ENCODE peak calls at places on chromosomes 6 and 20, in nine cellular contexts. One of them, this sample, is unnamed.

GRCh38 chr6:141726158-141726557 is 406.6 kb upstream of the GJE1 start:
- DNase-seq in body of pancreas: no peak
- DNase-seq in fibroblast of lung: peak
- DNase-seq in caudate nucleus: no peak
- DNase-seq in IMR-90: no peak
- DNase-seq in CD8-positive, alpha-beta memory T cell: no peak
- DNase-seq in left ventricle myocardium inferior: no peak
- DNase-seq in colonic mucosa: no peak
- DNase-seq in ovary: no peak
- DNase-seq in this sample: no peak

GRCh38 chr6:55578537-55579363 is at the start of gene HMGCLL1:
- DNase-seq in body of pancreas: peak
- DNase-seq in fibroblast of lung: peak
- DNase-seq in caudate nucleus: peak
- DNase-seq in IMR-90: no peak
- DNase-seq in CD8-positive, alpha-beta memory T cell: no peak
- DNase-seq in left ventricle myocardium inferior: peak
- DNase-seq in colonic mucosa: peak
- DNase-seq in ovary: no peak
- DNase-seq in this sample: peak

GRCh38 chr6:83430606-83431544 is at the start of gene ME1:
- DNase-seq in body of pancreas: peak
- DNase-seq in fibroblast of lung: peak
- DNase-seq in caudate nucleus: peak
- DNase-seq in IMR-90: peak
- DNase-seq in CD8-positive, alpha-beta memory T cell: peak
- DNase-seq in left ventricle myocardium inferior: peak
- DNase-seq in colonic mucosa: peak
- DNase-seq in ovary: peak
- DNase-seq in this sample: peak

GRCh38 chr20:39879296-39879695 is 809.7 kb downstream of the MAFB start:
- DNase-seq in body of pancreas: no peak
- DNase-seq in fibroblast of lung: peak
- DNase-seq in caudate nucleus: no peak
- DNase-seq in IMR-90: no peak
- DNase-seq in CD8-positive, alpha-beta memory T cell: no peak
- DNase-seq in left ventricle myocardium inferior: no peak
- DNase-seq in colonic mucosa: no peak
- DNase-seq in ovary: no peak
- DNase-seq in this sample: no peak

GRCh38 chr6:163943647-163944395 is 529.3 kb downstream of the QKI start:
- DNase-seq in body of pancreas: no peak
- DNase-seq in fibroblast of lung: peak
- DNase-seq in caudate nucleus: peak
- DNase-seq in IMR-90: peak
- DNase-seq in CD8-positive, alpha-beta memory T cell: no peak
- DNase-seq in left ventricle myocardium inferior: peak
- DNase-seq in colonic mucosa: no peak
- DNase-seq in ovary: no peak
- DNase-seq in this sample: peak

GRCh38 chr6:10219510-10219909 is 195.4 kb downstream of the TFAP2A start:
- DNase-seq in body of pancreas: no peak
- DNase-seq in fibroblast of lung: no peak
- DNase-seq in caudate nucleus: no peak
- DNase-seq in IMR-90: no peak
- DNase-seq in CD8-positive, alpha-beta memory T cell: no peak
- DNase-seq in left ventricle myocardium inferior: no peak
- DNase-seq in colonic mucosa: no peak
- DNase-seq in ovary: no peak
- DNase-seq in this sample: no peak

GRCh38 chr6:2749972-2750600 is 636 bp downstream of the MYLK4 start:
- DNase-seq in body of pancreas: peak
- DNase-seq in fibroblast of lung: peak
- DNase-seq in caudate nucleus: peak
- DNase-seq in IMR-90: peak
- DNase-seq in CD8-positive, alpha-beta memory T cell: peak
- DNase-seq in left ventricle myocardium inferior: peak
- DNase-seq in colonic mucosa: peak
- DNase-seq in ovary: no peak
- DNase-seq in this sample: peak

GRCh38 chr6:7617954-7618764 is 28.2 kb downstream of the SNRNP48 start:
- DNase-seq in body of pancreas: peak
- DNase-seq in fibroblast of lung: peak
- DNase-seq in caudate nucleus: no peak
- DNase-seq in IMR-90: peak
- DNase-seq in CD8-positive, alpha-beta memory T cell: no peak
- DNase-seq in left ventricle myocardium inferior: no peak
- DNase-seq in colonic mucosa: no peak
- DNase-seq in ovary: no peak
- DNase-seq in this sample: no peak

GRCh38 chr6:56555438-56555872 is 87.2 kb downstream of the DST start:
- DNase-seq in body of pancreas: no peak
- DNase-seq in fibroblast of lung: peak
- DNase-seq in caudate nucleus: no peak
- DNase-seq in IMR-90: peak
- DNase-seq in CD8-positive, alpha-beta memory T cell: no peak
- DNase-seq in left ventricle myocardium inferior: peak
- DNase-seq in colonic mucosa: no peak
- DNase-seq in ovary: no peak
- DNase-seq in this sample: peak

DNA sequence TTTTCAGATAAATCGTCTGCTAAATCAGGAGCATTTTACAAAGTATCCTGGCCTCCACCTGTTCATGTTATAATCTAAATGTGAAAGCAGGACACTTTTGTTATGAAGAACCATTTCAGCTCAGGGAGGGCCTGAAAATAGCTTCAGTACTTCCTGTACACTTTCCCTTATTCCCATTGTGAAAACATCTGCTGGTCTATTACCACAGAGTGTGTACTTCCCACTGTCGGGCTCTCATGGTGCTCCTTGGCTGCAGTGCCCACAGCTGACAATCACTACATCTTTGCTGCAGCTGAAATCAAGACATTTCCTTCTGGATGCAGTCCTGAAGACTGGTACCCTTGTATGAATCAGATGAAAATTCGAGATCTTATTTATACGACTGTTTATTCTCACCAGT is 128.1 kb downstream of the OPRM1 start:
- DNase-seq in body of pancreas: peak
- DNase-seq in fibroblast of lung: no peak
- DNase-seq in caudate nucleus: no peak
- DNase-seq in IMR-90: no peak
- DNase-seq in CD8-positive, alpha-beta memory T cell: no peak
- DNase-seq in left ventricle myocardium inferior: no peak
- DNase-seq in colonic mucosa: no peak
- DNase-seq in ovary: no peak
- DNase-seq in this sample: no peak
- H3K27ac ChIP-seq in body of pancreas: no peak
- H3K27ac ChIP-seq in fibroblast of lung: no peak
- H3K27ac ChIP-seq in caudate nucleus: no peak
- H3K27ac ChIP-seq in IMR-90: no peak
- H3K27ac ChIP-seq in CD8-positive, alpha-beta memory T cell: no peak
- H3K27ac ChIP-seq in left ventricle myocardium inferior: no peak
- H3K27ac ChIP-seq in colonic mucosa: no peak
- H3K27ac ChIP-seq in ovary: no peak
- H3K27ac ChIP-seq in this sample: no peak

GRCh38 chr20:36110936-36111445 is 43.5 kb upstream of the EPB41L1 start:
- DNase-seq in body of pancreas: no peak
- DNase-seq in fibroblast of lung: no peak
- DNase-seq in caudate nucleus: no peak
- DNase-seq in IMR-90: no peak
- DNase-seq in CD8-positive, alpha-beta memory T cell: no peak
- DNase-seq in left ventricle myocardium inferior: no peak
- DNase-seq in colonic mucosa: no peak
- DNase-seq in ovary: no peak
- DNase-seq in this sample: no peak

GRCh38 chr20:36112112-36112511 is 42.4 kb upstream of the EPB41L1 start:
- DNase-seq in body of pancreas: peak
- DNase-seq in fibroblast of lung: no peak
- DNase-seq in caudate nucleus: no peak
- DNase-seq in IMR-90: no peak
- DNase-seq in CD8-positive, alpha-beta memory T cell: no peak
- DNase-seq in left ventricle myocardium inferior: no peak
- DNase-seq in colonic mucosa: no peak
- DNase-seq in ovary: no peak
- DNase-seq in this sample: no peak

GRCh38 chr20:36114707-36115106 is 39.8 kb upstream of the EPB41L1 start:
- DNase-seq in body of pancreas: no peak
- DNase-seq in fibroblast of lung: no peak
- DNase-seq in caudate nucleus: no peak
- DNase-seq in IMR-90: no peak
- DNase-seq in CD8-positive, alpha-beta memory T cell: no peak
- DNase-seq in left ventricle myocardium inferior: no peak
- DNase-seq in colonic mucosa: no peak
- DNase-seq in ovary: no peak
- DNase-seq in this sample: no peak

GRCh38 chr20:36113015-36113414 is 41.5 kb upstream of the EPB41L1 start:
- DNase-seq in body of pancreas: no peak
- DNase-seq in fibroblast of lung: no peak
- DNase-seq in caudate nucleus: no peak
- DNase-seq in IMR-90: no peak
- DNase-seq in CD8-positive, alpha-beta memory T cell: no peak
- DNase-seq in left ventricle myocardium inferior: no peak
- DNase-seq in colonic mucosa: no peak
- DNase-seq in ovary: no peak
- DNase-seq in this sample: no peak

DNA sequence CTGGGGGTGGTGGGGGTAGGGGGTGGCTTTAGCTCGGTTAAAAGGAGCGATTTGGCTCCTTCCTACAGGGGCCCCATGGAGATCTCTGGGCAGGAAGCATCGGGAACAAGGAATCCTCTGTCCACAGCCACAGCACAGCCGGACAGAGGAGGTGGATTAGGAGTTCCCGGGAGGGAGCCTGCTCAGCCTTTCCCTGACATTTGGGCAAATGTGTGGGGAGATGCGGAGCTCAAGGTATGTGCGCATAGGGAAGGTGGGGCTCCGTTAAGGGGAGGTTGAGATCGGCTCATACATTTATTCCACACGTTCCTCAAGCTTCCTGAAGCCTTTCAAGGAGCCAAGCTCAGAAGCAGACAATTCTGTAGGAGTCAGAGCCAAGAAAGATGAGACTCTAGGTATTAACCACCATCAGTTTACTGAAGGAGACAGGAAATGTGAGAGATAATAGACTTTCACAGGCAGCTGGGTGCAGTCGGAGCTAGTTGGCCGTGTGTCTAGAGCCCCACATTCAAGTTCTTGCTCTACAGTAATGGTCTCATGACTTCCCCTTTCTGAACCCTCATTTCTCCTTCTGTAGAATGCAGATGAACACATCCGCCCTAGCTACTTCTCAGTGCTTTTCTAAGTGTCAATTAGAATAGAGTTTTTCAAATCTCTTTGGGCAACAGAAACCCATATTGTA is 40.8 kb upstream of the EPB41L1 start:
- DNase-seq in body of pancreas: no peak
- DNase-seq in fibroblast of lung: no peak
- DNase-seq in caudate nucleus: peak
- DNase-seq in IMR-90: no peak
- DNase-seq in CD8-positive, alpha-beta memory T cell: no peak
- DNase-seq in left ventricle myocardium inferior: no peak
- DNase-seq in colonic mucosa: no peak
- DNase-seq in ovary: no peak
- DNase-seq in this sample: no peak
- H3K27ac ChIP-seq in body of pancreas: peak
- H3K27ac ChIP-seq in fibroblast of lung: no peak
- H3K27ac ChIP-seq in caudate nucleus: peak
- H3K27ac ChIP-seq in IMR-90: no peak
- H3K27ac ChIP-seq in CD8-positive, alpha-beta memory T cell: no peak
- H3K27ac ChIP-seq in left ventricle myocardium inferior: no peak
- H3K27ac ChIP-seq in colonic mucosa: no peak
- H3K27ac ChIP-seq in ovary: no peak
- H3K27ac ChIP-seq in this sample: no peak

DNA sequence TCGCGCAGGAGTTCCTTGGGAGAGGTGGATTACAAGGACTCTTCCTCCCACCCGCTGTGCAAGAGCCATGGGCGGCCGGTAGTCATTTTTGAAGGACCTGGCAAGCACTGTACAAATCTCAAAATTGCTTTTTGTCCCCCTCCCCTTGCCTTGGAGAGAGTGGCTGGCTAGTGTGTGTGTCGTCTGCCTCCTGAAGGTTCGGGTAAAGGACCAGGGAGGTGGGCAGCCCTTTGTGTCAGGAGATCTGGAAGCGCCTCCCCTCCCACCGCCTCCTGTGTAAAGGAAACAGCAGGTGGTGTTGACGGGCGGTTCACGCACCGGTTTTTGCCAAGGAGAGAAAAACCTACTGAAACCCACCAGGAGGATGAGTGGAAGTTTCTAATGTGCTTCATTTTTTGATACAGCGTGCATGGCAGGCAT is 1.2 kb downstream of the ENTPD6 start:
- DNase-seq in body of pancreas: peak
- DNase-seq in fibroblast of lung: no peak
- DNase-seq in caudate nucleus: no peak
- DNase-seq in IMR-90: no peak
- DNase-seq in CD8-positive, alpha-beta memory T cell: no peak
- DNase-seq in left ventricle myocardium inferior: no peak
- DNase-seq in colonic mucosa: peak
- DNase-seq in ovary: no peak
- DNase-seq in this sample: no peak
- H3K27ac ChIP-seq in body of pancreas: peak
- H3K27ac ChIP-seq in fibroblast of lung: no peak
- H3K27ac ChIP-seq in caudate nucleus: peak
- H3K27ac ChIP-seq in IMR-90: no peak
- H3K27ac ChIP-seq in CD8-positive, alpha-beta memory T cell: peak
- H3K27ac ChIP-seq in left ventricle myocardium inferior: peak
- H3K27ac ChIP-seq in colonic mucosa: peak
- H3K27ac ChIP-seq in ovary: no peak
- H3K27ac ChIP-seq in this sample: peak

GRCh38 chr6:143060806-143061596 is at the start of gene AIG1:
- DNase-seq in body of pancreas: no peak
- DNase-seq in fibroblast of lung: no peak
- DNase-seq in caudate nucleus: peak
- DNase-seq in IMR-90: no peak
- DNase-seq in CD8-positive, alpha-beta memory T cell: peak
- DNase-seq in left ventricle myocardium inferior: no peak
- DNase-seq in colonic mucosa: peak
- DNase-seq in ovary: peak
- DNase-seq in this sample: peak

GRCh38 chr6:143059616-143060353 is 904 bp upstream of the AIG1 start:
- DNase-seq in body of pancreas: peak
- DNase-seq in fibroblast of lung: peak
- DNase-seq in caudate nucleus: no peak
- DNase-seq in IMR-90: peak
- DNase-seq in CD8-positive, alpha-beta memory T cell: peak
- DNase-seq in left ventricle myocardium inferior: no peak
- DNase-seq in colonic mucosa: peak
- DNase-seq in ovary: no peak
- DNase-seq in this sample: peak

GRCh38 chr6:143060354-143060805 is 309 bp upstream of the AIG1 start:
- DNase-seq in body of pancreas: peak
- DNase-seq in fibroblast of lung: peak
- DNase-seq in caudate nucleus: peak
- DNase-seq in IMR-90: peak
- DNase-seq in CD8-positive, alpha-beta memory T cell: peak
- DNase-seq in left ventricle myocardium inferior: peak
- DNase-seq in colonic mucosa: peak
- DNase-seq in ovary: peak
- DNase-seq in this sample: peak

GRCh38 chr6:143061597-143062385 is 1.1 kb downstream of the AIG1 start:
- DNase-seq in body of pancreas: no peak
- DNase-seq in fibroblast of lung: peak
- DNase-seq in caudate nucleus: no peak
- DNase-seq in IMR-90: peak
- DNase-seq in CD8-positive, alpha-beta memory T cell: no peak
- DNase-seq in left ventricle myocardium inferior: no peak
- DNase-seq in colonic mucosa: no peak
- DNase-seq in ovary: no peak
- DNase-seq in this sample: peak

GRCh38 chr6:143058987-143059386 is 1.7 kb upstream of the AIG1 start:
- DNase-seq in body of pancreas: no peak
- DNase-seq in fibroblast of lung: peak
- DNase-seq in caudate nucleus: no peak
- DNase-seq in IMR-90: no peak
- DNase-seq in CD8-positive, alpha-beta memory T cell: no peak
- DNase-seq in left ventricle myocardium inferior: no peak
- DNase-seq in colonic mucosa: no peak
- DNase-seq in ovary: no peak
- DNase-seq in this sample: no peak
- H3K27ac ChIP-seq in body of pancreas: no peak
- H3K27ac ChIP-seq in fibroblast of lung: no peak
- H3K27ac ChIP-seq in caudate nucleus: no peak
- H3K27ac ChIP-seq in IMR-90: no peak
- H3K27ac ChIP-seq in CD8-positive, alpha-beta memory T cell: no peak
- H3K27ac ChIP-seq in left ventricle myocardium inferior: peak
- H3K27ac ChIP-seq in colonic mucosa: no peak
- H3K27ac ChIP-seq in ovary: no peak
- H3K27ac ChIP-seq in this sample: peak